ENCODE peak calls at places on chromosomes 6 and 20, in eight cellular contexts. O is stimulated activated CD8-positive, alpha-beta memory T cell treated with anti-CD3 and anti-CD28 coated beads, Interleukin-4, amount 100 ng/mL, for 24 hours; W is activated naive CD8-positive, alpha-beta T cell treated with anti-CD3 and anti-CD28 coated beads, Interleukin-2, amount 50 U/mL, for 24 hours; T is RWPE2; Q is ovary; E is stimulated activated CD4-positive, alpha-beta T cell treated with anti-CD3 and anti-CD28 coated beads, Interleukin-12 subunit alpha, Interleukin-12 subunit beta, amount 100 ng/mL, for 4 hours; U is MM.1S; P is heart left ventricle. V is an unnamed sample.

GRCh38 chr6:107866606-107867301 is 42.6 kb upstream of the SCML4 start:
- DNase-seq in O (no peak), E (no peak), P (no peak), U (peak), T (no peak), Q (no peak), W (no peak), V (peak)

GRCh38 chr6:67639161-67639560 is 995.9 kb upstream of the ADGRB3 start:
- DNase-seq in T (no peak), E (no peak), U (no peak), P (no peak), Q (no peak), W (no peak), O (no peak), V (no peak)

GRCh38 chr20:2524435-2525272 is 11.7 kb upstream of the TMC2 start:
- DNase-seq in O (peak), Q (peak), P (peak), E (peak), W (peak), T (no peak), U (peak), V (peak)

GRCh38 chr20:32877507-32877906 is 18.8 kb downstream of the EFCAB8 start:
- DNase-seq in T (no peak), W (no peak), O (no peak), U (no peak), E (no peak), Q (no peak), P (no peak), V (no peak)

GRCh38 chr6:24252215-24252614 is 105.6 kb downstream of the DCDC2 start:
- DNase-seq in O (no peak), U (no peak), E (no peak), Q (no peak), W (no peak), P (no peak), T (no peak), V (no peak)

GRCh38 chr20:16419138-16419715 is 154.0 kb downstream of the KIF16B start:
- DNase-seq in O (no peak), W (no peak), E (no peak), T (no peak), Q (no peak), P (no peak), U (no peak), V (no peak)

GRCh38 chr6:58073263-58073662 is 755.8 kb downstream of the PRIM2 start:
- DNase-seq in O (no peak), W (no peak), Q (no peak), T (no peak), U (no peak), P (no peak), E (no peak), V (no peak)

GRCh38 chr6:100209323-100210137 is 215.5 kb upstream of the MCHR2 start:
- DNase-seq in Q (no peak), E (no peak), W (no peak), U (no peak), P (no peak), T (no peak), O (no peak), V (no peak)

GRCh38 chr20:61934716-61935530 is 130.8 kb downstream of the TAF4 start:
- DNase-seq in U (no peak), O (no peak), W (no peak), T (peak), Q (no peak), P (no peak), E (no peak), V (no peak)

GRCh38 chr20:3071610-3072529 is at the start of gene OXT:
- DNase-seq in P (peak), Q (no peak), E (peak), T (no peak), U (no peak), W (peak), O (peak), V (peak)

GRCh38 chr20:51634257-51634656 is 91.7 kb upstream of the NFATC2 start:
- DNase-seq in U (no peak), W (no peak), E (no peak), T (no peak), O (no peak), P (no peak), Q (no peak), V (no peak)

GRCh38 chr20:2887715-2888114 is 14.4 kb downstream of the PTPRA start:
- DNase-seq in W (no peak), Q (no peak), P (no peak), O (no peak), U (no peak), T (no peak), E (no peak), V (no peak)